ENCODE peak calls at places on chromosome 10, in eight cellular contexts. One of them, this sample, is unnamed.

GRCh38 chr10:689433-690226 is at the start of gene DIP2C:
- DNase-seq in GM20000: peak
- DNase-seq in SK-N-MC: no peak
- DNase-seq in fibroblast of the aortic adventitia: peak
- DNase-seq in hypothalamus: peak
- DNase-seq in astrocyte of the spinal cord: peak
- DNase-seq in stimulated activated CD8-positive, alpha-beta memory T cell treated with anti-CD3 and anti-CD28 coated beads, Interleukin-12 subunit alpha, Interleukin-12 subunit beta, amount 100 ng/mL, for 1 hour: no peak
- DNase-seq in activated naive CD4-positive, alpha-beta T cell: no peak
- DNase-seq in this sample: no peak

GRCh38 chr10:26199841-26200240 is 16.7 kb upstream of the GAD2 start:
- DNase-seq in stimulated activated CD8-positive, alpha-beta memory T cell treated with anti-CD3 and anti-CD28 coated beads, Interleukin-12 subunit alpha, Interleukin-12 subunit beta, amount 100 ng/mL, for 1 hour: no peak
- DNase-seq in hypothalamus: no peak
- DNase-seq in activated naive CD4-positive, alpha-beta T cell: no peak
- DNase-seq in fibroblast of the aortic adventitia: no peak
- DNase-seq in SK-N-MC: no peak
- DNase-seq in astrocyte of the spinal cord: no peak
- DNase-seq in GM20000: no peak
- DNase-seq in this sample: no peak

GRCh38 chr10:92240289-92241157 is 50.4 kb downstream of the CPEB3 start:
- DNase-seq in SK-N-MC: no peak
- DNase-seq in hypothalamus: peak
- DNase-seq in astrocyte of the spinal cord: peak
- DNase-seq in activated naive CD4-positive, alpha-beta T cell: no peak
- DNase-seq in fibroblast of the aortic adventitia: peak
- DNase-seq in GM20000: peak
- DNase-seq in stimulated activated CD8-positive, alpha-beta memory T cell treated with anti-CD3 and anti-CD28 coated beads, Interleukin-12 subunit alpha, Interleukin-12 subunit beta, amount 100 ng/mL, for 1 hour: peak
- DNase-seq in this sample: no peak

GRCh38 chr10:57891201-57892006 is 376.3 kb downstream of the IPMK start:
- DNase-seq in GM20000: no peak
- DNase-seq in stimulated activated CD8-positive, alpha-beta memory T cell treated with anti-CD3 and anti-CD28 coated beads, Interleukin-12 subunit alpha, Interleukin-12 subunit beta, amount 100 ng/mL, for 1 hour: no peak
- DNase-seq in astrocyte of the spinal cord: no peak
- DNase-seq in fibroblast of the aortic adventitia: no peak
- DNase-seq in SK-N-MC: no peak
- DNase-seq in hypothalamus: no peak
- DNase-seq in activated naive CD4-positive, alpha-beta T cell: no peak
- DNase-seq in this sample: no peak

GRCh38 chr10:77887631-77888355 is 38.8 kb downstream of the DLG5 start:
- DNase-seq in GM20000: no peak
- DNase-seq in SK-N-MC: no peak
- DNase-seq in hypothalamus: no peak
- DNase-seq in stimulated activated CD8-positive, alpha-beta memory T cell treated with anti-CD3 and anti-CD28 coated beads, Interleukin-12 subunit alpha, Interleukin-12 subunit beta, amount 100 ng/mL, for 1 hour: no peak
- DNase-seq in astrocyte of the spinal cord: no peak
- DNase-seq in fibroblast of the aortic adventitia: peak
- DNase-seq in activated naive CD4-positive, alpha-beta T cell: no peak
- DNase-seq in this sample: no peak

GRCh38 chr10:14200645-14201534 is 129.8 kb downstream of the FRMD4A start:
- DNase-seq in hypothalamus: no peak
- DNase-seq in fibroblast of the aortic adventitia: no peak
- DNase-seq in SK-N-MC: no peak
- DNase-seq in astrocyte of the spinal cord: no peak
- DNase-seq in GM20000: no peak
- DNase-seq in stimulated activated CD8-positive, alpha-beta memory T cell treated with anti-CD3 and anti-CD28 coated beads, Interleukin-12 subunit alpha, Interleukin-12 subunit beta, amount 100 ng/mL, for 1 hour: no peak
- DNase-seq in activated naive CD4-positive, alpha-beta T cell: no peak
- DNase-seq in this sample: no peak

GRCh38 chr10:67788028-67788886 is 49.7 kb downstream of the DNAJC12 start:
- DNase-seq in astrocyte of the spinal cord: no peak
- DNase-seq in stimulated activated CD8-positive, alpha-beta memory T cell treated with anti-CD3 and anti-CD28 coated beads, Interleukin-12 subunit alpha, Interleukin-12 subunit beta, amount 100 ng/mL, for 1 hour: peak
- DNase-seq in activated naive CD4-positive, alpha-beta T cell: peak
- DNase-seq in GM20000: peak
- DNase-seq in fibroblast of the aortic adventitia: no peak
- DNase-seq in SK-N-MC: no peak
- DNase-seq in hypothalamus: no peak
- DNase-seq in this sample: no peak

GRCh38 chr10:80471715-80472233 is 17.7 kb downstream of the TSPAN14 start:
- DNase-seq in activated naive CD4-positive, alpha-beta T cell: no peak
- DNase-seq in astrocyte of the spinal cord: no peak
- DNase-seq in GM20000: no peak
- DNase-seq in fibroblast of the aortic adventitia: no peak
- DNase-seq in hypothalamus: no peak
- DNase-seq in stimulated activated CD8-positive, alpha-beta memory T cell treated with anti-CD3 and anti-CD28 coated beads, Interleukin-12 subunit alpha, Interleukin-12 subunit beta, amount 100 ng/mL, for 1 hour: no peak
- DNase-seq in SK-N-MC: no peak
- DNase-seq in this sample: peak

GRCh38 chr10:75019360-75019759 is 92.1 kb upstream of the SAMD8 start:
- DNase-seq in astrocyte of the spinal cord: peak
- DNase-seq in activated naive CD4-positive, alpha-beta T cell: no peak
- DNase-seq in GM20000: no peak
- DNase-seq in SK-N-MC: no peak
- DNase-seq in stimulated activated CD8-positive, alpha-beta memory T cell treated with anti-CD3 and anti-CD28 coated beads, Interleukin-12 subunit alpha, Interleukin-12 subunit beta, amount 100 ng/mL, for 1 hour: no peak
- DNase-seq in hypothalamus: no peak
- DNase-seq in fibroblast of the aortic adventitia: peak
- DNase-seq in this sample: no peak

GRCh38 chr10:88439932-88440331 is 143.2 kb downstream of the RNLS start:
- DNase-seq in fibroblast of the aortic adventitia: no peak
- DNase-seq in astrocyte of the spinal cord: no peak
- DNase-seq in stimulated activated CD8-positive, alpha-beta memory T cell treated with anti-CD3 and anti-CD28 coated beads, Interleukin-12 subunit alpha, Interleukin-12 subunit beta, amount 100 ng/mL, for 1 hour: no peak
- DNase-seq in activated naive CD4-positive, alpha-beta T cell: no peak
- DNase-seq in GM20000: no peak
- DNase-seq in SK-N-MC: no peak
- DNase-seq in hypothalamus: no peak
- DNase-seq in this sample: no peak

GRCh38 chr10:102596506-102596971 is 47.7 kb upstream of the TRIM8 start:
- DNase-seq in GM20000: peak
- DNase-seq in hypothalamus: peak
- DNase-seq in SK-N-MC: no peak
- DNase-seq in astrocyte of the spinal cord: peak
- DNase-seq in stimulated activated CD8-positive, alpha-beta memory T cell treated with anti-CD3 and anti-CD28 coated beads, Interleukin-12 subunit alpha, Interleukin-12 subunit beta, amount 100 ng/mL, for 1 hour: no peak
- DNase-seq in activated naive CD4-positive, alpha-beta T cell: no peak
- DNase-seq in fibroblast of the aortic adventitia: peak
- DNase-seq in this sample: no peak

GRCh38 chr10:47025540-47026300 is 114.5 kb downstream of the PTPN20 start:
- DNase-seq in fibroblast of the aortic adventitia: peak
- DNase-seq in stimulated activated CD8-positive, alpha-beta memory T cell treated with anti-CD3 and anti-CD28 coated beads, Interleukin-12 subunit alpha, Interleukin-12 subunit beta, amount 100 ng/mL, for 1 hour: no peak
- DNase-seq in SK-N-MC: no peak
- DNase-seq in GM20000: no peak
- DNase-seq in astrocyte of the spinal cord: peak
- DNase-seq in activated naive CD4-positive, alpha-beta T cell: no peak
- DNase-seq in hypothalamus: no peak
- DNase-seq in this sample: peak

GRCh38 chr10:78891741-78892140 is 177.0 kb upstream of the ZMIZ1 start:
- DNase-seq in hypothalamus: no peak
- DNase-seq in SK-N-MC: no peak
- DNase-seq in astrocyte of the spinal cord: no peak
- DNase-seq in activated naive CD4-positive, alpha-beta T cell: no peak
- DNase-seq in stimulated activated CD8-positive, alpha-beta memory T cell treated with anti-CD3 and anti-CD28 coated beads, Interleukin-12 subunit alpha, Interleukin-12 subunit beta, amount 100 ng/mL, for 1 hour: no peak
- DNase-seq in fibroblast of the aortic adventitia: no peak
- DNase-seq in GM20000: no peak
- DNase-seq in this sample: no peak

This sample was measured in mesenteric fat pad.